ENCODE peak calls at places on chromosome 11, in six cellular contexts. One of them, this sample, is unnamed.

GRCh38 chr11:46677169-46677568 is 23.2 kb downstream of the ARHGAP1 start:
- DNase-seq in hepatic stellate cell: no peak
- DNase-seq in colonic mucosa: no peak
- DNase-seq in COR-L47: no peak
- DNase-seq in NCI-H1417: no peak
- DNase-seq in PC-9: no peak
- DNase-seq in this sample: no peak

GRCh38 chr11:12377106-12377823 is at the start of gene PARVA:
- DNase-seq in NCI-H1417: no peak
- DNase-seq in colonic mucosa: peak; percentile 77
- DNase-seq in COR-L47: no peak
- DNase-seq in hepatic stellate cell: peak; percentile 65
- DNase-seq in PC-9: peak; percentile 66
- DNase-seq in this sample: peak; percentile 78

GRCh38 chr11:87970762-87971161 is 204.5 kb downstream of the RAB38 start:
- DNase-seq in colonic mucosa: no peak
- DNase-seq in COR-L47: no peak
- DNase-seq in NCI-H1417: no peak
- DNase-seq in hepatic stellate cell: no peak
- DNase-seq in PC-9: no peak
- DNase-seq in this sample: no peak

GRCh38 chr11:75259711-75260110 is 19.1 kb downstream of the TPBGL start:
- DNase-seq in PC-9: no peak
- DNase-seq in colonic mucosa: no peak
- DNase-seq in NCI-H1417: peak; percentile 25
- DNase-seq in COR-L47: no peak
- DNase-seq in hepatic stellate cell: no peak
- DNase-seq in this sample: no peak

GRCh38 chr11:97428247-97428646 is 1038.4 kb downstream of the JRKL start:
- DNase-seq in hepatic stellate cell: no peak
- DNase-seq in COR-L47: no peak
- DNase-seq in NCI-H1417: no peak
- DNase-seq in colonic mucosa: no peak
- DNase-seq in PC-9: no peak
- DNase-seq in this sample: no peak

GRCh38 chr11:104164028-104164520 is at the start of gene PDGFD:
- DNase-seq in colonic mucosa: peak; percentile 34
- DNase-seq in NCI-H1417: peak; percentile 65
- DNase-seq in hepatic stellate cell: no peak
- DNase-seq in COR-L47: peak; percentile 73
- DNase-seq in PC-9: peak; percentile 70
- DNase-seq in this sample: no peak

GRCh38 chr11:7630002-7630401 is 43.3 kb downstream of the CYB5R2 start:
- DNase-seq in COR-L47: no peak
- DNase-seq in colonic mucosa: no peak
- DNase-seq in PC-9: no peak
- DNase-seq in hepatic stellate cell: no peak
- DNase-seq in NCI-H1417: no peak
- DNase-seq in this sample: no peak

GRCh38 chr11:90747057-90747456 is 524.2 kb upstream of the CHORDC1 start:
- DNase-seq in NCI-H1417: no peak
- DNase-seq in COR-L47: no peak
- DNase-seq in hepatic stellate cell: peak; percentile 0
- DNase-seq in colonic mucosa: no peak
- DNase-seq in PC-9: no peak
- DNase-seq in this sample: no peak

GRCh38 chr11:66859686-66860448 is 3.0 kb downstream of the LRFN4 start:
- DNase-seq in NCI-H1417: no peak
- DNase-seq in hepatic stellate cell: no peak
- DNase-seq in PC-9: no peak
- DNase-seq in colonic mucosa: no peak
- DNase-seq in COR-L47: no peak
- DNase-seq in this sample: no peak

GRCh38 chr11:68106165-68106940 is 14.8 kb downstream of the CHKA start:
- DNase-seq in COR-L47: no peak
- DNase-seq in PC-9: no peak
- DNase-seq in NCI-H1417: peak; percentile 22
- DNase-seq in hepatic stellate cell: no peak
- DNase-seq in colonic mucosa: peak; percentile 90
- DNase-seq in this sample: no peak

GRCh38 chr11:102559839-102560238 is 29.3 kb upstream of the MMP7 start:
- DNase-seq in colonic mucosa: no peak
- DNase-seq in COR-L47: no peak
- DNase-seq in hepatic stellate cell: no peak
- DNase-seq in PC-9: no peak
- DNase-seq in NCI-H1417: no peak
- DNase-seq in this sample: no peak

GRCh38 chr11:56783448-56784041 is 35.0 kb upstream of the OR9G4 start:
- DNase-seq in colonic mucosa: peak; percentile 17
- DNase-seq in COR-L47: peak; percentile 70
- DNase-seq in NCI-H1417: peak; percentile 76
- DNase-seq in hepatic stellate cell: peak; percentile 2
- DNase-seq in PC-9: no peak
- DNase-seq in this sample: peak; percentile 66

GRCh38 chr11:61168292-61168691 is 7.1 kb upstream of the VPS37C start:
- DNase-seq in hepatic stellate cell: no peak
- DNase-seq in NCI-H1417: no peak
- DNase-seq in PC-9: no peak
- DNase-seq in colonic mucosa: no peak
- DNase-seq in COR-L47: no peak
- DNase-seq in this sample: no peak

GRCh38 chr11:92830382-92831148 is 138.9 kb upstream of the MTNR1B start:
- DNase-seq in COR-L47: no peak
- DNase-seq in NCI-H1417: no peak
- DNase-seq in PC-9: no peak
- DNase-seq in colonic mucosa: no peak
- DNase-seq in hepatic stellate cell: no peak
- DNase-seq in this sample: no peak

GRCh38 chr11:102070766-102071165 is 23.5 kb downstream of the CFAP300 start:
- DNase-seq in hepatic stellate cell: no peak
- DNase-seq in PC-9: no peak
- DNase-seq in NCI-H1417: no peak
- DNase-seq in COR-L47: no peak
- DNase-seq in colonic mucosa: no peak
- DNase-seq in this sample: no peak

GRCh38 chr11:76323804-76324203 is 57.1 kb downstream of the THAP12 start:
- DNase-seq in COR-L47: no peak
- DNase-seq in hepatic stellate cell: no peak
- DNase-seq in colonic mucosa: no peak
- DNase-seq in PC-9: no peak
- DNase-seq in NCI-H1417: no peak
- DNase-seq in this sample: no peak

GRCh38 chr11:26017322-26017860 is 314.5 kb upstream of the ANO3 start:
- DNase-seq in COR-L47: no peak
- DNase-seq in PC-9: no peak
- DNase-seq in NCI-H1417: no peak
- DNase-seq in hepatic stellate cell: no peak
- DNase-seq in colonic mucosa: peak; percentile 20
- DNase-seq in this sample: no peak

GRCh38 chr11:69005183-69005630 is 7.8 kb downstream of the MRGPRF start:
- DNase-seq in hepatic stellate cell: no peak
- DNase-seq in colonic mucosa: no peak
- DNase-seq in PC-9: no peak
- DNase-seq in NCI-H1417: no peak
- DNase-seq in COR-L47: no peak
- DNase-seq in this sample: no peak

GRCh38 chr11:130313383-130314183 is 1.1 kb downstream of the ZBTB44 start:
- DNase-seq in colonic mucosa: no peak
- DNase-seq in NCI-H1417: no peak
- DNase-seq in hepatic stellate cell: no peak
- DNase-seq in COR-L47: no peak
- DNase-seq in PC-9: no peak
- DNase-seq in this sample: peak; percentile 35

GRCh38 chr11:74966651-74967050 is 17.6 kb downstream of the SPCS2 start:
- DNase-seq in PC-9: no peak
- DNase-seq in NCI-H1417: no peak
- DNase-seq in COR-L47: no peak
- DNase-seq in colonic mucosa: no peak
- DNase-seq in hepatic stellate cell: no peak
- DNase-seq in this sample: no peak

GRCh38 chr11:93842461-93842860 is 8.0 kb downstream of the VSTM5 start:
- DNase-seq in hepatic stellate cell: peak; percentile 37
- DNase-seq in colonic mucosa: peak; percentile 88
- DNase-seq in NCI-H1417: no peak
- DNase-seq in COR-L47: no peak
- DNase-seq in PC-9: peak; percentile 91
- DNase-seq in this sample: peak; percentile 82

GRCh38 chr11:85666687-85667086 is 1.8 kb upstream of the CREBZF start:
- DNase-seq in colonic mucosa: no peak
- DNase-seq in PC-9: no peak
- DNase-seq in NCI-H1417: no peak
- DNase-seq in COR-L47: no peak
- DNase-seq in hepatic stellate cell: no peak
- DNase-seq in this sample: no peak

This sample was measured in LoVo.